ENCODE peak calls at places on chromosome 7, in eight cellular contexts. F, Y, S, P, L, U, E and J are unnamed samples.

GRCh38 chr7:133344275-133344674 is 91.4 kb downstream of the EXOC4 start:
- DNase-seq in U (no peak), F (peak), E (no peak), S (no peak), P (no peak), Y (no peak), L (no peak), J (no peak)

GRCh38 chr7:124152859-124153692 is 120.2 kb upstream of the TMEM229A start:
- DNase-seq in L (peak), P (peak), E (peak), F (peak), Y (peak), U (no peak), S (no peak), J (peak)

GRCh38 chr7:2670171-2670570 is 17.8 kb upstream of the AMZ1 start:
- DNase-seq in F (no peak), P (no peak), S (no peak), U (no peak), E (no peak), Y (no peak), L (no peak), J (no peak)

GRCh38 chr7:87140271-87140748 is 11.9 kb upstream of the DMTF1 start:
- DNase-seq in L (no peak), P (no peak), E (no peak), U (no peak), S (no peak), Y (no peak), F (no peak), J (no peak)

GRCh38 chr7:48976268-48976667 is 51.9 kb downstream of the CDC14C start:
- DNase-seq in F (no peak), S (no peak), E (no peak), Y (no peak), P (no peak), U (no peak), L (no peak), J (no peak)

GRCh38 chr7:51075681-51076580 is 240.7 kb downstream of the COBL start:
- DNase-seq in E (no peak), S (no peak), U (no peak), F (no peak), P (no peak), L (no peak), Y (no peak), J (no peak)

GRCh38 chr7:143510854-143511592 is 33.4 kb downstream of the TAS2R41 start:
- DNase-seq in S (no peak), P (no peak), F (no peak), L (no peak), U (no peak), Y (no peak), E (no peak), J (peak)

GRCh38 chr7:50356212-50356944 is 51.9 kb downstream of the IKZF1 start:
- DNase-seq in F (no peak), S (peak), E (no peak), U (no peak), L (no peak), P (no peak), Y (no peak), J (no peak)

GRCh38 chr7:11911900-11912299 is 79.9 kb upstream of the THSD7A start:
- DNase-seq in Y (no peak), U (no peak), L (peak), E (no peak), S (no peak), P (peak), F (no peak), J (no peak)

GRCh38 chr7:116417593-116418345 is 81.8 kb upstream of the CAV2 start:
- DNase-seq in F (no peak), E (no peak), S (no peak), L (no peak), U (no peak), Y (no peak), P (no peak), J (no peak)

GRCh38 chr7:5646846-5647245 is 134.6 kb downstream of the RNF216 start:
- DNase-seq in E (peak), P (no peak), F (peak), Y (no peak), U (no peak), S (no peak), L (no peak), J (no peak)

GRCh38 chr7:36408589-36408988 is 18.9 kb downstream of the ANLN start:
- DNase-seq in Y (no peak), E (peak), L (no peak), U (no peak), P (no peak), S (no peak), F (peak), J (no peak)

GRCh38 chr7:28570970-28571288 is 158.6 kb downstream of the CREB5 start:
- DNase-seq in L (no peak), Y (no peak), F (peak), U (no peak), E (peak), P (no peak), S (no peak), J (no peak)

GRCh38 chr7:12965767-12966166 is 278.3 kb downstream of the ARL4A start:
- DNase-seq in U (no peak), E (no peak), P (no peak), F (no peak), Y (no peak), L (no peak), S (no peak), J (no peak)

GRCh38 chr7:93622036-93622714 is 47.7 kb upstream of the CALCR start:
- DNase-seq in Y (peak), F (peak), E (peak), L (no peak), U (no peak), S (no peak), P (peak), J (no peak)

GRCh38 chr7:65798111-65799075 is 74.5 kb upstream of the VKORC1L1 start:
- DNase-seq in Y (no peak), P (no peak), F (peak), U (peak), E (peak), L (no peak), S (no peak), J (peak)

GRCh38 chr7:75662579-75663301 is 76.0 kb downstream of the HIP1 start:
- DNase-seq in F (no peak), L (no peak), S (no peak), E (no peak), U (no peak), P (no peak), Y (no peak), J (peak)

GRCh38 chr7:119545118-119545517 is 727.9 kb upstream of the KCND2 start:
- DNase-seq in F (no peak), E (peak), S (no peak), P (no peak), Y (no peak), U (no peak), L (no peak), J (no peak)

GRCh38 chr7:150515752-150516151 is 1.1 kb downstream of the GIMAP7 start:
- DNase-seq in U (no peak), E (no peak), F (no peak), L (no peak), S (no peak), Y (no peak), P (no peak), J (no peak)

GRCh38 chr7:20642171-20642570 is 26.7 kb downstream of the ABCB5 start:
- DNase-seq in L (no peak), Y (no peak), P (no peak), U (no peak), S (no peak), E (no peak), F (no peak), J (no peak)

GRCh38 chr7:129285195-129285594 is 60.4 kb downstream of the AHCYL2 start:
- DNase-seq in F (no peak), Y (no peak), L (no peak), E (no peak), S (no peak), U (no peak), P (no peak), J (no peak)

GRCh38 chr7:42720871-42721835 is 190.7 kb downstream of the C7orf25 start:
- DNase-seq in P (no peak), S (no peak), U (no peak), E (no peak), F (no peak), L (no peak), Y (no peak), J (no peak)

GRCh38 chr7:40073239-40073638 is 61.2 kb downstream of the MPLKIP start:
- DNase-seq in S (no peak), P (no peak), U (no peak), Y (no peak), L (no peak), E (no peak), F (no peak), J (no peak)

GRCh38 chr7:118109607-118110006 is 74.4 kb upstream of the LSM8 start:
- DNase-seq in P (no peak), Y (peak), L (no peak), E (no peak), U (no peak), F (no peak), S (no peak), J (no peak)

GRCh38 chr7:32179567-32179966 is 109.4 kb upstream of the PDE1C start:
- DNase-seq in F (peak), P (no peak), U (no peak), Y (no peak), S (no peak), L (no peak), E (no peak), J (no peak)

GRCh38 chr7:36261019-36261754 is 108.1 kb downstream of the EEPD1 start:
- DNase-seq in F (peak), E (no peak), P (no peak), S (no peak), Y (no peak), U (no peak), L (no peak), J (no peak)

GRCh38 chr7:40850017-40850416 is 715.2 kb downstream of the SUGCT start:
- DNase-seq in F (peak), U (no peak), S (no peak), E (no peak), Y (no peak), P (no peak), L (no peak), J (no peak)

GRCh38 chr7:42730621-42731020 is 181.2 kb downstream of the C7orf25 start:
- DNase-seq in U (no peak), Y (no peak), E (no peak), P (no peak), F (no peak), S (no peak), L (no peak), J (no peak)